ENCODE peak calls at places on chromosomes 7 and 10, in five cellular contexts. One of them, this sample, is unnamed.

GRCh38 chr7:99036531-99037175 is 107.3 kb downstream of the SMURF1 start:
- DNase-seq in T follicular helper cell: no peak
- DNase-seq in kidney epithelial cell: peak; percentile 26
- DNase-seq in GM13977: no peak
- DNase-seq in ACHN: peak; percentile 88
- DNase-seq in this sample: no peak

GRCh38 chr10:118662228-118663035 is 67.0 kb upstream of the PRLHR start:
- DNase-seq in T follicular helper cell: no peak
- DNase-seq in kidney epithelial cell: no peak
- DNase-seq in GM13977: no peak
- DNase-seq in ACHN: no peak
- DNase-seq in this sample: no peak

GRCh38 chr10:28774051-28774995 is 97.0 kb downstream of the BAMBI start:
- DNase-seq in T follicular helper cell: no peak
- DNase-seq in kidney epithelial cell: no peak
- DNase-seq in GM13977: no peak
- DNase-seq in ACHN: no peak
- DNase-seq in this sample: no peak

GRCh38 chr10:109126016-109126415 is 797.3 kb downstream of the XPNPEP1 start:
- DNase-seq in T follicular helper cell: no peak
- DNase-seq in kidney epithelial cell: no peak
- DNase-seq in GM13977: no peak
- DNase-seq in ACHN: peak; percentile 3
- DNase-seq in this sample: no peak

GRCh38 chr10:116039604-116040003 is 233.4 kb downstream of the GFRA1 start:
- DNase-seq in T follicular helper cell: no peak
- DNase-seq in kidney epithelial cell: no peak
- DNase-seq in GM13977: no peak
- DNase-seq in ACHN: no peak
- DNase-seq in this sample: no peak

GRCh38 chr7:135704074-135704473 is 23.9 kb downstream of the SLC13A4 start:
- DNase-seq in T follicular helper cell: no peak
- DNase-seq in kidney epithelial cell: no peak
- DNase-seq in GM13977: no peak
- DNase-seq in ACHN: no peak
- DNase-seq in this sample: no peak

GRCh38 chr10:103933557-103934121 is 15.7 kb upstream of the STN1 start:
- DNase-seq in T follicular helper cell: no peak
- DNase-seq in kidney epithelial cell: no peak
- DNase-seq in GM13977: no peak
- DNase-seq in ACHN: no peak
- DNase-seq in this sample: no peak

GRCh38 chr7:128945668-128946366 is 8.1 kb downstream of the IRF5 start:
- DNase-seq in T follicular helper cell: no peak
- DNase-seq in kidney epithelial cell: no peak
- DNase-seq in GM13977: no peak
- DNase-seq in ACHN: no peak
- DNase-seq in this sample: no peak

GRCh38 chr7:45173596-45174327 is 16.2 kb downstream of the RAMP3 start:
- DNase-seq in T follicular helper cell: no peak
- DNase-seq in kidney epithelial cell: no peak
- DNase-seq in GM13977: no peak
- DNase-seq in ACHN: no peak
- DNase-seq in this sample: no peak

GRCh38 chr10:119199231-119199992 is 8.0 kb upstream of the GRK5 start:
- DNase-seq in T follicular helper cell: no peak
- DNase-seq in kidney epithelial cell: no peak
- DNase-seq in GM13977: peak; percentile 63
- DNase-seq in ACHN: peak; percentile 81
- DNase-seq in this sample: peak; percentile 57

GRCh38 chr10:60732240-60733188 is 45.8 kb upstream of the CDK1 start:
- DNase-seq in T follicular helper cell: peak; percentile 32
- DNase-seq in kidney epithelial cell: no peak
- DNase-seq in GM13977: peak; percentile 34
- DNase-seq in ACHN: peak; percentile 11
- DNase-seq in this sample: no peak

GRCh38 chr7:36084485-36085091 is 68.5 kb upstream of the EEPD1 start:
- DNase-seq in T follicular helper cell: no peak
- DNase-seq in kidney epithelial cell: peak; percentile 90
- DNase-seq in GM13977: no peak
- DNase-seq in ACHN: peak; percentile 73
- DNase-seq in this sample: peak; percentile 41

GRCh38 chr7:23338439-23338838 is 39.3 kb downstream of the MALSU1 start:
- DNase-seq in T follicular helper cell: no peak
- DNase-seq in kidney epithelial cell: no peak
- DNase-seq in GM13977: no peak
- DNase-seq in ACHN: no peak
- DNase-seq in this sample: no peak

GRCh38 chr7:97859606-97860204 is 12.5 kb downstream of the ASNS start:
- DNase-seq in T follicular helper cell: no peak
- DNase-seq in kidney epithelial cell: no peak
- DNase-seq in GM13977: no peak
- DNase-seq in ACHN: no peak
- DNase-seq in this sample: no peak